ENCODE peak calls at places on chromosomes 2 and 18, in six cellular contexts. Z is PC-9, M is stomach, U is GM03348, K is HS-27A, X is cerebellar cortex. I is an unnamed sample.

GRCh38 chr2:6665093-6665721 is 200.5 kb downstream of the CMPK2 start:
- DNase-seq in Z (no peak), M (no peak), U (no peak), K (no peak), X (no peak), I (no peak)

GRCh38 chr2:216692636-216693413 is 2.5 kb downstream of the IGFBP5 start:
- DNase-seq in Z (peak; percentile 77), M (peak; percentile 81), U (peak; percentile 89), K (no peak), X (peak; percentile 93), I (no peak)

GRCh38 chr2:234259440-234259839 is 208.9 kb downstream of the SPP2 start:
- DNase-seq in Z (no peak), M (no peak), U (no peak), K (no peak), X (no peak), I (no peak)

GRCh38 chr18:35478520-35479435 is 19.0 kb downstream of the INO80C start:
- DNase-seq in Z (peak; percentile 43), M (peak; percentile 68), U (peak; percentile 84), K (peak; percentile 88), X (peak; percentile 60), I (no peak)

GRCh38 chr18:61854578-61854977 is 38.2 kb downstream of the RNF152 start:
- DNase-seq in Z (no peak), M (no peak), U (no peak), K (no peak), X (no peak), I (no peak)

GRCh38 chr2:222272446-222273035 is 26.3 kb downstream of the PAX3 start:
- DNase-seq in Z (no peak), M (no peak), U (no peak), K (no peak), X (peak; percentile 19), I (no peak)

GRCh38 chr18:58886864-58887612 is 22.4 kb downstream of the ZNF532 start:
- DNase-seq in Z (no peak), M (no peak), U (no peak), K (no peak), X (no peak), I (no peak)

GRCh38 chr2:109258376-109258775 is 129.4 kb downstream of the SH3RF3 start:
- DNase-seq in Z (no peak), M (no peak), U (no peak), K (no peak), X (no peak), I (no peak)

GRCh38 chr18:72871091-72871490 is 3.3 kb upstream of the NETO1 start:
- DNase-seq in Z (peak; percentile 25), M (no peak), U (peak; percentile 3), K (no peak), X (no peak), I (no peak)

GRCh38 chr18:10798727-10799435 is 273.1 kb downstream of the NAPG start:
- DNase-seq in Z (no peak), M (no peak), U (peak; percentile 6), K (no peak), X (no peak), I (no peak)

GRCh38 chr2:177029501-177029900 is 183.1 kb upstream of the HNRNPA3 start:
- DNase-seq in Z (no peak), M (no peak), U (no peak), K (no peak), X (no peak), I (no peak)

GRCh38 chr2:75246441-75247167 is 47.3 kb upstream of the TACR1 start:
- DNase-seq in Z (no peak), M (no peak), U (no peak), K (no peak), X (no peak), I (no peak)

GRCh38 chr2:109139844-109140396 is 10.9 kb downstream of the SH3RF3 start:
- DNase-seq in Z (no peak), M (no peak), U (no peak), K (no peak), X (no peak), I (no peak)

GRCh38 chr2:31296641-31297287 is 62.8 kb downstream of the EHD3 start:
- DNase-seq in Z (no peak), M (no peak), U (peak; percentile 37), K (no peak), X (no peak), I (no peak)